ENCODE peak calls at places on chromosomes 7 and 10, in nine cellular contexts. O is activated CD8-positive, alpha-beta memory T cell treated with anti-CD3 and anti-CD28 coated beads for 1 hour; G is midbrain; F is GM12892; B is HFF-Myc; H is tibial nerve; S is HEK293T; N is astrocyte of the spinal cord; Z is amygdala. W is an unnamed sample.

GRCh38 chr7:29239638-29240037 is 45.1 kb downstream of the CHN2 start:
- DNase-seq in Z (no peak), S (peak; percentile 35), O (no peak), B (no peak), H (no peak), F (no peak), N (no peak), G (no peak), W (no peak)

GRCh38 chr7:155509725-155510551 is 36.4 kb downstream of the CNPY1 start:
- DNase-seq in B (no peak), H (no peak), N (no peak), S (peak; percentile 76), Z (no peak), O (no peak), G (no peak), F (no peak), W (no peak)

GRCh38 chr10:50851884-50852671 is 33.3 kb downstream of the A1CF start:
- DNase-seq in F (no peak), H (no peak), O (no peak), B (no peak), S (no peak), N (no peak), Z (no peak), G (no peak), W (no peak)

GRCh38 chr7:55884321-55884720 is 2.9 kb upstream of the ZNF713 start:
- DNase-seq in G (no peak), O (no peak), N (no peak), Z (no peak), S (no peak), F (no peak), B (no peak), H (no peak), W (no peak)

GRCh38 chr10:95480901-95481491 is 80.2 kb downstream of the SORBS1 start:
- DNase-seq in H (no peak), N (peak; percentile 36), Z (no peak), O (no peak), F (no peak), G (no peak), B (no peak), S (no peak), W (no peak)

GRCh38 chr10:119466655-119467054 is 75.9 kb downstream of the RGS10 start:
- DNase-seq in B (no peak), S (no peak), Z (no peak), N (no peak), H (no peak), G (no peak), F (no peak), O (no peak), W (peak; percentile 14)

GRCh38 chr10:114593240-114593792 is 64.8 kb downstream of the ABLIM1 start:
- DNase-seq in O (no peak), H (no peak), S (no peak), N (no peak), G (no peak), Z (no peak), F (no peak), B (no peak), W (no peak)

GRCh38 chr10:95988702-95989101 is 54.7 kb upstream of the CCNJ start:
- DNase-seq in G (no peak), F (no peak), S (no peak), B (no peak), H (no peak), O (no peak), N (no peak), Z (no peak), W (no peak)

GRCh38 chr10:12622016-12622415 is 272.7 kb downstream of the CAMK1D start:
- DNase-seq in F (no peak), Z (no peak), S (no peak), O (no peak), H (no peak), N (no peak), B (no peak), G (no peak), W (no peak)

GRCh38 chr10:31419394-31420063 is 100.5 kb downstream of the ZEB1 start:
- DNase-seq in G (no peak), Z (no peak), B (no peak), H (no peak), F (no peak), O (no peak), N (peak; percentile 75), S (no peak), W (peak; percentile 31)

GRCh38 chr10:120394446-120394845 is 62.6 kb upstream of the PLPP4 start:
- DNase-seq in G (no peak), H (no peak), B (no peak), S (no peak), Z (no peak), O (no peak), F (no peak), N (peak; percentile 61), W (peak; percentile 55)

GRCh38 chr7:52413051-52413450 is 622.4 kb upstream of the POM121L12 start:
- DNase-seq in B (no peak), Z (no peak), N (no peak), O (no peak), H (no peak), G (no peak), S (no peak), F (no peak), W (no peak)

GRCh38 chr7:143263266-143264195 is at the start of gene GSTK1:
- DNase-seq in F (peak; percentile 82), H (peak; percentile 70), B (no peak), N (peak; percentile 65), S (peak; percentile 90), Z (peak; percentile 80), G (peak; percentile 81), O (peak; percentile 39), W (peak; percentile 64)